ENCODE peak calls at places on chromosomes 5 and 9, in six cellular contexts. A is suprapubic skin, B is cardiac fibroblast, I is colonic mucosa, C is hepatocyte, W is fibroblast of lung. M is an unnamed sample.

GRCh38 chr5:158283341-158283740 is 424.4 kb upstream of the CLINT1 start:
- DNase-seq in A (no peak), B (no peak), I (no peak), C (no peak), W (no peak), M (peak; percentile 25)

GRCh38 chr9:87216036-87216435 is 268.7 kb upstream of the GAS1 start:
- DNase-seq in A (no peak), B (no peak), I (no peak), C (no peak), W (no peak), M (no peak)

GRCh38 chr9:76818271-76818670 is 54.0 kb downstream of the PCA3 start:
- DNase-seq in A (no peak), B (peak; percentile 97), I (peak; percentile 60), C (peak; percentile 91), W (peak; percentile 99), M (peak; percentile 93)

GRCh38 chr5:165497707-165498106 is 1992.3 kb downstream of the MAT2B start:
- DNase-seq in A (no peak), B (peak; percentile 9), I (no peak), C (peak; percentile 11), W (peak; percentile 13), M (no peak)

GRCh38 chr9:90300901-90301688 is 341.5 kb downstream of the DIRAS2 start:
- DNase-seq in A (no peak), B (peak; percentile 82), I (peak; percentile 36), C (peak; percentile 89), W (peak; percentile 92), M (peak; percentile 48)

GRCh38 chr5:60299944-60300343 is 400.0 kb downstream of the DEPDC1B start:
- DNase-seq in A (no peak), B (no peak), I (no peak), C (no peak), W (peak; percentile 47), M (no peak)

GRCh38 chr5:126368239-126368812 is 54.9 kb upstream of the GRAMD2B start:
- DNase-seq in A (no peak), B (no peak), I (no peak), C (no peak), W (no peak), M (no peak)

GRCh38 chr9:96462538-96462937 is 12.6 kb downstream of the HABP4 start:
- DNase-seq in A (no peak), B (no peak), I (no peak), C (no peak), W (no peak), M (no peak)

GRCh38 chr5:138338411-138339085 is 482 bp downstream of the FAM53C start:
- DNase-seq in A (no peak), B (no peak), I (no peak), C (no peak), W (no peak), M (no peak)

GRCh38 chr9:137648396-137648795 is 29.6 kb downstream of the EHMT1 start:
- DNase-seq in A (no peak), B (peak; percentile 20), I (no peak), C (no peak), W (peak; percentile 39), M (peak; percentile 44)

GRCh38 chr5:54944364-54944763 is 41.0 kb downstream of the ESM1 start:
- DNase-seq in A (no peak), B (peak; percentile 69), I (no peak), C (peak; percentile 27), W (peak; percentile 30), M (peak; percentile 14)

GRCh38 chr9:96305171-96305570 is 3.2 kb upstream of the HSD17B3 start:
- DNase-seq in A (no peak), B (no peak), I (no peak), C (no peak), W (no peak), M (no peak)

GRCh38 chr9:92719028-92719647 is 45.5 kb downstream of the BICD2 start:
- DNase-seq in A (peak; percentile 53), B (no peak), I (no peak), C (no peak), W (no peak), M (no peak)

GRCh38 chr5:101783241-101784095 is 512.6 kb downstream of the SLCO4C1 start:
- DNase-seq in A (no peak), B (no peak), I (no peak), C (no peak), W (peak; percentile 1), M (no peak)

GRCh38 chr5:123696948-123697347 is 185.0 kb downstream of the CSNK1G3 start:
- DNase-seq in A (peak; percentile 80), B (peak; percentile 78), I (no peak), C (no peak), W (no peak), M (no peak)

GRCh38 chr9:136086951-136087740 is 7.9 kb downstream of the NACC2 start:
- DNase-seq in A (no peak), B (no peak), I (no peak), C (no peak), W (no peak), M (no peak)

GRCh38 chr5:176542596-176543427 is 5.6 kb upstream of the RNF44 start:
- DNase-seq in A (no peak), B (no peak), I (no peak), C (peak; percentile 82), W (peak; percentile 19), M (no peak)

GRCh38 chr5:73892806-73893205 is 266.8 kb downstream of the ARHGEF28 start:
- DNase-seq in A (no peak), B (peak; percentile 98), I (no peak), C (no peak), W (peak; percentile 95), M (peak; percentile 86)

GRCh38 chr9:76441551-76442322 is 17.2 kb upstream of the GCNT1 start:
- DNase-seq in A (no peak), B (peak; percentile 88), I (no peak), C (no peak), W (peak; percentile 97), M (no peak)

GRCh38 chr5:26761040-26761439 is 277.3 kb downstream of the CDH9 start:
- DNase-seq in A (no peak), B (no peak), I (no peak), C (no peak), W (no peak), M (no peak)

GRCh38 chr5:151699071-151699901 is 12.6 kb upstream of the SPARC start:
- DNase-seq in A (peak; percentile 85), B (peak; percentile 98), I (peak; percentile 49), C (peak; percentile 91), W (peak; percentile 99), M (peak; percentile 96)

GRCh38 chr5:176700239-176700847 is 53.1 kb downstream of the TSPAN17 start:
- DNase-seq in A (no peak), B (peak; percentile 16), I (no peak), C (no peak), W (no peak), M (no peak)

GRCh38 chr5:81213070-81213469 is 20.1 kb upstream of the CKMT2 start:
- DNase-seq in A (no peak), B (no peak), I (no peak), C (no peak), W (no peak), M (no peak)

GRCh38 chr5:81209386-81209785 is 23.7 kb upstream of the CKMT2 start:
- DNase-seq in A (no peak), B (no peak), I (no peak), C (no peak), W (no peak), M (no peak)

GRCh38 chr5:81214848-81215247 is 18.3 kb upstream of the CKMT2 start:
- DNase-seq in A (no peak), B (no peak), I (no peak), C (no peak), W (no peak), M (no peak)

GRCh38 chr5:81209869-81210268 is 23.3 kb upstream of the CKMT2 start:
- DNase-seq in A (no peak), B (no peak), I (no peak), C (no peak), W (no peak), M (no peak)

GRCh38 chr5:81212211-81212687 is 20.9 kb upstream of the CKMT2 start:
- DNase-seq in A (no peak), B (no peak), I (no peak), C (peak; percentile 75), W (no peak), M (no peak)
- TF ChIP-seq CTCF in A (no peak), B (no peak), I (no peak), C (no peak), W (no peak), M (no peak)

DNA sequence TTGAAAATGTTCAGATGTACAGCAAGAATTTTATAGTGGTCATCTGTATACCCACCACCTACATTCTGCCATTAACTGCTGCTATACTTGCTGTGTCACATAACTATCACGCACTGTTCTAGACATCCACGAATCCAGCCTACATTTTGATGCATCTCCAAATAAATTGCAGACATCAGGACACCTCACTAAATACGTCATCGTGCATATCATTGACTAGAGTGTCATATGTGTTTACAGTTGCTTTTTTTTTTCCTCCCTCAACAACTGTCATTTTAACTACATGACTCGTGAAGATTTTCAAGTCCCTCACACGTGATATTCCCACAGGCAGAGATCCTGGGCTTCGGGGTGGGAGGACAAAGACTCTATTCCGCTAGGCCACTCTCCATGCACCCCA is 972 bp downstream of the PCYOX1L start:
- DNase-seq in A (no peak), B (no peak), I (no peak), C (no peak), W (no peak), M (no peak)
- TF ChIP-seq CTCF in A (no peak), B (no peak), I (no peak), C (no peak), W (no peak), M (no peak)

GRCh38 chr5:113081091-113081490 is 104.5 kb downstream of the DCP2 start:
- DNase-seq in A (no peak), B (no peak), I (no peak), C (no peak), W (no peak), M (no peak)

GRCh38 chr5:113082547-113082905 is 105.9 kb downstream of the DCP2 start:
- DNase-seq in A (no peak), B (no peak), I (no peak), C (no peak), W (no peak), M (no peak)

GRCh38 chr5:113085084-113085414 is 108.5 kb downstream of the DCP2 start:
- DNase-seq in A (no peak), B (no peak), I (no peak), C (no peak), W (no peak), M (no peak)

GRCh38 chr5:113081881-113082546 is 105.4 kb downstream of the DCP2 start:
- DNase-seq in A (no peak), B (peak; percentile 86), I (no peak), C (no peak), W (peak; percentile 96), M (peak; percentile 32)

GRCh38 chr5:113084402-113085083 is 107.9 kb downstream of the DCP2 start:
- DNase-seq in A (no peak), B (no peak), I (no peak), C (no peak), W (no peak), M (no peak)
- TF ChIP-seq CTCF in A (no peak), B (no peak), I (no peak), C (no peak), W (no peak), M (no peak)

DNA sequence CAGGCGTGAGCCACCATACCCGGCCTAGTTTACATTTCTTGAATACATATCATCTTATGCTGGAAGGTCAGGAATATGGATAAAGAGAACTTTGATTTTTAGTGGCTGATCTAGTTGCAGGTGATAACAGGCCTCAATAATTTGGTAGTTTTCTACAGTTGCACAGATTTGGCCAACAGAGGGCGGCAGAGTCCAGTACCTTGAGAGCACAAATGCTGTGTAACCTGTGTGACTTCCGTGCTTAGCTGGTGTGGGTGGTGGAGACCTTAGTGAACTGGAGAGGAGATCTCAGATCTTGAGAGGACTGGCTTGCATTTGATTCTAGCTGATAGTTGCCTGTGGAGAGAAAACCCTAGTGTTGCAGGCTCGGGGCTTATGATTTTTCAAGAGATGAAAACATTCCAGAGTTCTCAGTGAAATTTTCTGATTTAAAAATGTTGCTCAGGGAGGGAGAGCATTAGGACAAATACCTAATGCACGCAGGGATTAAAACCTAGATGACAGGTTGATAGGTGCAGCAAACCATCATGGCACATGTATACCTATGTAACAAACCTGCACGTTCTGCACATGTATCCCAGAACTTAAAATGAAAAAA is 17.4 kb upstream of the GPR151 start:
- DNase-seq in A (no peak), B (peak; percentile 66), I (peak; percentile 71), C (peak; percentile 86), W (peak; percentile 54), M (peak; percentile 15)
- TF ChIP-seq CTCF in A (peak; percentile 70), B (peak; percentile 83), I (peak; percentile 61), C (peak; percentile 93), W (peak; percentile 83), M (peak; percentile 92)

M was measured in AG09319.